ENCODE peak calls at places on chromosomes 7 and 10, in eight cellular contexts. V is heart left ventricle, C is fibroblast of mammary gland, E is endothelial cell, T is IMR-90, O is nephron progenitor cell, F is coronary artery, H is H1. D is an unnamed sample.

GRCh38 chr7:54831644-54832095 is 72.7 kb upstream of the SEC61G start:
- DNase-seq in V (no peak), C (no peak), E (no peak), T (no peak), O (no peak), F (no peak), H (no peak), D (no peak)

GRCh38 chr10:13831711-13832110 is 244.9 kb downstream of the PRPF18 start:
- DNase-seq in V (peak), C (no peak), E (peak), T (no peak), O (no peak), F (no peak), H (no peak), D (no peak)

GRCh38 chr10:3671431-3671955 is 113.5 kb downstream of the KLF6 start:
- DNase-seq in V (no peak), C (no peak), E (no peak), T (no peak), O (no peak), F (no peak), H (no peak), D (no peak)

GRCh38 chr7:159310457-159311171 is 165.9 kb upstream of the VIPR2 start:
- DNase-seq in V (no peak), C (no peak), E (no peak), T (no peak), O (no peak), F (no peak), H (no peak), D (no peak)

GRCh38 chr7:6730343-6730633 is 23.5 kb upstream of the ZNF12 start:
- DNase-seq in V (no peak), C (no peak), E (no peak), T (peak), O (no peak), F (no peak), H (no peak), D (no peak)

GRCh38 chr7:73470208-73470607 is 36.6 kb downstream of the FZD9 start:
- DNase-seq in V (no peak), C (peak), E (no peak), T (no peak), O (no peak), F (no peak), H (no peak), D (no peak)

GRCh38 chr10:63878428-63878827 is 357.2 kb downstream of the REEP3 start:
- DNase-seq in V (no peak), C (no peak), E (no peak), T (no peak), O (no peak), F (no peak), H (no peak), D (no peak)

GRCh38 chr10:24894309-24894708 is 58.1 kb downstream of the PRTFDC1 start:
- DNase-seq in V (peak), C (peak), E (no peak), T (peak), O (no peak), F (no peak), H (no peak), D (no peak)

GRCh38 chr10:61271127-61271780 is 181.9 kb downstream of the TMEM26 start:
- DNase-seq in V (no peak), C (peak), E (no peak), T (peak), O (no peak), F (no peak), H (no peak), D (no peak)

GRCh38 chr10:90088008-90088322 is 386.6 kb downstream of the KIF20B start:
- DNase-seq in V (no peak), C (no peak), E (no peak), T (no peak), O (no peak), F (no peak), H (no peak), D (no peak)

GRCh38 chr7:131722371-131722770 is 165.9 kb upstream of the PODXL start:
- DNase-seq in V (no peak), C (peak), E (no peak), T (no peak), O (no peak), F (peak), H (peak), D (peak)

GRCh38 chr10:72096115-72097000 is 8.0 kb upstream of the SPOCK2 start:
- DNase-seq in V (no peak), C (peak), E (no peak), T (peak), O (no peak), F (no peak), H (no peak), D (no peak)

GRCh38 chr10:91381562-91381923 is 28.6 kb upstream of the HECTD2 start:
- DNase-seq in V (peak), C (no peak), E (no peak), T (no peak), O (peak), F (no peak), H (no peak), D (no peak)

GRCh38 chr10:102603946-102604345 is 40.3 kb upstream of the TRIM8 start:
- DNase-seq in V (no peak), C (no peak), E (no peak), T (peak), O (no peak), F (no peak), H (no peak), D (no peak)

GRCh38 chr7:143887078-143887477 is 14.9 kb downstream of the TCAF1 start:
- DNase-seq in V (no peak), C (no peak), E (no peak), T (peak), O (no peak), F (no peak), H (no peak), D (no peak)

GRCh38 chr7:55539380-55539779 is 32.9 kb downstream of the VOPP1 start:
- DNase-seq in V (no peak), C (no peak), E (no peak), T (peak), O (no peak), F (no peak), H (no peak), D (no peak)

GRCh38 chr10:988667-989545 is 672 bp downstream of the GTPBP4 start:
- DNase-seq in V (no peak), C (peak), E (no peak), T (peak), O (no peak), F (peak), H (no peak), D (no peak)

GRCh38 chr10:129868470-129869035 is 95.5 kb downstream of the EBF3 start:
- DNase-seq in V (no peak), C (no peak), E (no peak), T (no peak), O (no peak), F (no peak), H (no peak), D (no peak)

GRCh38 chr10:13227031-13227430 is 7.1 kb downstream of the UCMA start:
- DNase-seq in V (no peak), C (no peak), E (no peak), T (no peak), O (no peak), F (no peak), H (no peak), D (no peak)

GRCh38 chr7:67671006-67671405 is 674.4 kb downstream of the TYW1 start:
- DNase-seq in V (no peak), C (no peak), E (no peak), T (no peak), O (peak), F (no peak), H (no peak), D (no peak)

GRCh38 chr7:55524558-55525310 is 47.6 kb downstream of the VOPP1 start:
- DNase-seq in V (no peak), C (no peak), E (no peak), T (no peak), O (no peak), F (no peak), H (no peak), D (no peak)

GRCh38 chr10:13056461-13057077 is 43.4 kb upstream of the OPTN start:
- DNase-seq in V (no peak), C (peak), E (peak), T (peak), O (no peak), F (no peak), H (no peak), D (no peak)

GRCh38 chr10:43427166-43427825 is 9.6 kb upstream of the ZNF487 start:
- DNase-seq in V (no peak), C (no peak), E (no peak), T (no peak), O (no peak), F (no peak), H (no peak), D (no peak)
- TF ChIP-seq CTCF in V (no peak), C (no peak), E (no peak), T (no peak), O (no peak), F (no peak), H (no peak), D (no peak)

GRCh38 chr10:35605191-35605590 is at the start of gene GJD4:
- DNase-seq in V (no peak), C (no peak), E (no peak), T (no peak), O (no peak), F (no peak), H (no peak), D (no peak)

GRCh38 chr10:35598379-35598778 is 6.8 kb upstream of the GJD4 start:
- DNase-seq in V (no peak), C (no peak), E (no peak), T (no peak), O (no peak), F (no peak), H (no peak), D (no peak)

GRCh38 chr10:35595106-35595505 is 10.0 kb upstream of the GJD4 start:
- DNase-seq in V (no peak), C (no peak), E (no peak), T (no peak), O (no peak), F (no peak), H (no peak), D (no peak)

GRCh38 chr10:35594115-35594849 is 10.9 kb upstream of the GJD4 start:
- DNase-seq in V (no peak), C (no peak), E (no peak), T (no peak), O (no peak), F (no peak), H (no peak), D (no peak)

DNA sequence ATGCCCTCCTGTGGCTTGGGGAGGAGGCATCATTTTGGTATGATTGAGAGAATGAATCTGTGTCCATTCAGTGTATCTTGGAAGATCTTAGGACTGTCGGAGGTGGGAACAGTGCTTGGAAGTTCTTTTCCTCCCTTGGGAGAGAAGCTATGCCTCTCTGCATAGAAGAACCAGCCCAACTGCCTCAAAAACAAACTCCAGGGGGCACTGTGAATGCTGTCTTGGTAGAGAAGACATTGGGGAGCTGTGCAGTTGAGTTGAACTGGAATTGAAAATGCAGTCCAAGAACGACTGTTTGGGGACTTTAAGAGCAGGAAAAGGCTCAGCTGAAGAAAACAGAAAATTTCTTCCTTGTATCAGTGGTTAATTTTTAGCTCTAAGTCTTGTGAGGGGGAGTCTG is 4.9 kb upstream of the GJD4 start:
- DNase-seq in V (no peak), C (no peak), E (no peak), T (no peak), O (no peak), F (no peak), H (no peak), D (no peak)
- TF ChIP-seq CTCF in V (no peak), C (peak), E (no peak), T (peak), O (no peak), F (no peak), H (peak), D (no peak)

DNA sequence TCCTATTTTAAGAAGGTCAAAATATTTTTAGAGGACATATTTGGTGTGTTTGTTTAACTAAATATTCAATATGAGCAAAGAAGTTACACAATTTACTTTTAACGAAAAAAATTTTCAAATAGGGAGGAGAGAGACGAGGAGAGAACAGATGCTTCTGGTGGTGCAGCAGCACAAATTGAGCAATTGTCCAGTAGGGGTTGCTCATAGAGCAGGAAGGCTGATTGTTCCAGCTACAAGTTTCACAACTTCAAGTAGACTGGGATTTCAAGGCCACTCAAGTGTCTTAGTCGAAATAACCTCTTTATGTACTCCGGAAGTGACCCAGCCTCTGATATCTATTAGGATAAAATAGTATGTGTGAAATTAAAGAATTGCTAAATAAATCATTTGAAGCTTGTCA is 197.9 kb downstream of the HDAC9 start:
- DNase-seq in V (no peak), C (peak), E (peak), T (peak), O (no peak), F (no peak), H (no peak), D (no peak)
- TF ChIP-seq CTCF in V (peak), C (peak), E (no peak), T (peak), O (peak), F (no peak), H (peak), D (peak)

GRCh38 chr10:65482848-65483247 is 1443.0 kb upstream of the LRRTM3 start:
- DNase-seq in V (no peak), C (no peak), E (no peak), T (no peak), O (no peak), F (no peak), H (no peak), D (no peak)
- TF ChIP-seq CTCF in V (no peak), C (no peak), E (no peak), T (no peak), O (no peak), F (no peak), H (no peak), D (no peak)

D was measured in type B pancreatic cell.